ENCODE peak calls at places on chromosomes 2 and 18, in ten cellular contexts. One of them, this sample, is unnamed.

GRCh38 chr2:38216886-38217285 is 140.9 kb upstream of the CYP1B1 start:
- DNase-seq in Daoy: no peak
- DNase-seq in heart right ventricle: no peak
- DNase-seq in NCI-H1417: no peak
- DNase-seq in smooth muscle cell of the brain vasculature: no peak
- DNase-seq in stimulated activated CD8-positive, alpha-beta memory T cell treated with anti-CD3 and anti-CD28 coated beads, Interleukin-7, amount 100 ng/mL, for 24 hours: no peak
- DNase-seq in adrenal gland: no peak
- DNase-seq in left colon: no peak
- DNase-seq in anterior cingulate cortex: no peak
- DNase-seq in iris pigment epithelial cell: no peak
- DNase-seq in this sample: no peak

GRCh38 chr18:77857926-77858325 is 608.3 kb downstream of the GALR1 start:
- DNase-seq in Daoy: no peak
- DNase-seq in heart right ventricle: no peak
- DNase-seq in NCI-H1417: peak
- DNase-seq in smooth muscle cell of the brain vasculature: no peak
- DNase-seq in stimulated activated CD8-positive, alpha-beta memory T cell treated with anti-CD3 and anti-CD28 coated beads, Interleukin-7, amount 100 ng/mL, for 24 hours: no peak
- DNase-seq in adrenal gland: no peak
- DNase-seq in left colon: no peak
- DNase-seq in anterior cingulate cortex: no peak
- DNase-seq in iris pigment epithelial cell: no peak
- DNase-seq in this sample: no peak

GRCh38 chr2:100639588-100640195 is 76.9 kb downstream of the PDCL3 start:
- DNase-seq in Daoy: no peak
- DNase-seq in heart right ventricle: no peak
- DNase-seq in NCI-H1417: no peak
- DNase-seq in smooth muscle cell of the brain vasculature: no peak
- DNase-seq in stimulated activated CD8-positive, alpha-beta memory T cell treated with anti-CD3 and anti-CD28 coated beads, Interleukin-7, amount 100 ng/mL, for 24 hours: no peak
- DNase-seq in adrenal gland: no peak
- DNase-seq in left colon: no peak
- DNase-seq in anterior cingulate cortex: no peak
- DNase-seq in iris pigment epithelial cell: no peak
- DNase-seq in this sample: no peak

GRCh38 chr2:124316875-124317605 is 292.0 kb downstream of the CNTNAP5 start:
- DNase-seq in Daoy: no peak
- DNase-seq in heart right ventricle: no peak
- DNase-seq in NCI-H1417: no peak
- DNase-seq in smooth muscle cell of the brain vasculature: no peak
- DNase-seq in stimulated activated CD8-positive, alpha-beta memory T cell treated with anti-CD3 and anti-CD28 coated beads, Interleukin-7, amount 100 ng/mL, for 24 hours: no peak
- DNase-seq in adrenal gland: no peak
- DNase-seq in left colon: no peak
- DNase-seq in anterior cingulate cortex: no peak
- DNase-seq in iris pigment epithelial cell: no peak
- DNase-seq in this sample: no peak

GRCh38 chr18:13831864-13832508 is 8.0 kb downstream of the MC5R start:
- DNase-seq in Daoy: peak
- DNase-seq in heart right ventricle: no peak
- DNase-seq in NCI-H1417: peak
- DNase-seq in smooth muscle cell of the brain vasculature: no peak
- DNase-seq in stimulated activated CD8-positive, alpha-beta memory T cell treated with anti-CD3 and anti-CD28 coated beads, Interleukin-7, amount 100 ng/mL, for 24 hours: no peak
- DNase-seq in adrenal gland: no peak
- DNase-seq in left colon: no peak
- DNase-seq in anterior cingulate cortex: no peak
- DNase-seq in iris pigment epithelial cell: no peak
- DNase-seq in this sample: no peak

GRCh38 chr18:41389936-41390667 is 564.9 kb upstream of the PIK3C3 start:
- DNase-seq in Daoy: no peak
- DNase-seq in heart right ventricle: no peak
- DNase-seq in NCI-H1417: no peak
- DNase-seq in smooth muscle cell of the brain vasculature: no peak
- DNase-seq in stimulated activated CD8-positive, alpha-beta memory T cell treated with anti-CD3 and anti-CD28 coated beads, Interleukin-7, amount 100 ng/mL, for 24 hours: no peak
- DNase-seq in adrenal gland: no peak
- DNase-seq in left colon: no peak
- DNase-seq in anterior cingulate cortex: no peak
- DNase-seq in iris pigment epithelial cell: no peak
- DNase-seq in this sample: no peak

GRCh38 chr18:49725809-49726514 is 87.4 kb downstream of the ACAA2 start:
- DNase-seq in Daoy: peak
- DNase-seq in heart right ventricle: peak
- DNase-seq in NCI-H1417: no peak
- DNase-seq in smooth muscle cell of the brain vasculature: peak
- DNase-seq in stimulated activated CD8-positive, alpha-beta memory T cell treated with anti-CD3 and anti-CD28 coated beads, Interleukin-7, amount 100 ng/mL, for 24 hours: no peak
- DNase-seq in adrenal gland: peak
- DNase-seq in left colon: peak
- DNase-seq in anterior cingulate cortex: no peak
- DNase-seq in iris pigment epithelial cell: peak
- DNase-seq in this sample: no peak

GRCh38 chr18:36411745-36412168 is 114.2 kb downstream of the FHOD3 start:
- DNase-seq in Daoy: peak
- DNase-seq in heart right ventricle: no peak
- DNase-seq in NCI-H1417: peak
- DNase-seq in smooth muscle cell of the brain vasculature: no peak
- DNase-seq in stimulated activated CD8-positive, alpha-beta memory T cell treated with anti-CD3 and anti-CD28 coated beads, Interleukin-7, amount 100 ng/mL, for 24 hours: no peak
- DNase-seq in adrenal gland: no peak
- DNase-seq in left colon: no peak
- DNase-seq in anterior cingulate cortex: no peak
- DNase-seq in iris pigment epithelial cell: peak
- DNase-seq in this sample: no peak

GRCh38 chr2:17317439-17317976 is 200.7 kb downstream of the RAD51AP2 start:
- DNase-seq in Daoy: no peak
- DNase-seq in heart right ventricle: no peak
- DNase-seq in NCI-H1417: no peak
- DNase-seq in smooth muscle cell of the brain vasculature: no peak
- DNase-seq in stimulated activated CD8-positive, alpha-beta memory T cell treated with anti-CD3 and anti-CD28 coated beads, Interleukin-7, amount 100 ng/mL, for 24 hours: no peak
- DNase-seq in adrenal gland: no peak
- DNase-seq in left colon: no peak
- DNase-seq in anterior cingulate cortex: no peak
- DNase-seq in iris pigment epithelial cell: no peak
- DNase-seq in this sample: no peak

GRCh38 chr2:38932586-38932985 is 42.9 kb downstream of the ARHGEF33 start:
- DNase-seq in Daoy: no peak
- DNase-seq in heart right ventricle: no peak
- DNase-seq in NCI-H1417: no peak
- DNase-seq in smooth muscle cell of the brain vasculature: no peak
- DNase-seq in stimulated activated CD8-positive, alpha-beta memory T cell treated with anti-CD3 and anti-CD28 coated beads, Interleukin-7, amount 100 ng/mL, for 24 hours: no peak
- DNase-seq in adrenal gland: no peak
- DNase-seq in left colon: no peak
- DNase-seq in anterior cingulate cortex: no peak
- DNase-seq in iris pigment epithelial cell: no peak
- DNase-seq in this sample: no peak

GRCh38 chr18:7945882-7946281 is 378.8 kb downstream of the PTPRM start:
- DNase-seq in Daoy: peak
- DNase-seq in heart right ventricle: no peak
- DNase-seq in NCI-H1417: no peak
- DNase-seq in smooth muscle cell of the brain vasculature: peak
- DNase-seq in stimulated activated CD8-positive, alpha-beta memory T cell treated with anti-CD3 and anti-CD28 coated beads, Interleukin-7, amount 100 ng/mL, for 24 hours: no peak
- DNase-seq in adrenal gland: peak
- DNase-seq in left colon: no peak
- DNase-seq in anterior cingulate cortex: no peak
- DNase-seq in iris pigment epithelial cell: peak
- DNase-seq in this sample: no peak

GRCh38 chr18:11989174-11989573 is 7.9 kb downstream of the IMPA2 start:
- DNase-seq in Daoy: no peak
- DNase-seq in heart right ventricle: no peak
- DNase-seq in NCI-H1417: no peak
- DNase-seq in smooth muscle cell of the brain vasculature: no peak
- DNase-seq in stimulated activated CD8-positive, alpha-beta memory T cell treated with anti-CD3 and anti-CD28 coated beads, Interleukin-7, amount 100 ng/mL, for 24 hours: no peak
- DNase-seq in adrenal gland: no peak
- DNase-seq in left colon: peak
- DNase-seq in anterior cingulate cortex: no peak
- DNase-seq in iris pigment epithelial cell: no peak
- DNase-seq in this sample: no peak

GRCh38 chr2:211473116-211473515 is 916.7 kb downstream of the CPS1 start:
- DNase-seq in Daoy: no peak
- DNase-seq in heart right ventricle: no peak
- DNase-seq in NCI-H1417: no peak
- DNase-seq in smooth muscle cell of the brain vasculature: no peak
- DNase-seq in stimulated activated CD8-positive, alpha-beta memory T cell treated with anti-CD3 and anti-CD28 coated beads, Interleukin-7, amount 100 ng/mL, for 24 hours: no peak
- DNase-seq in adrenal gland: no peak
- DNase-seq in left colon: no peak
- DNase-seq in anterior cingulate cortex: no peak
- DNase-seq in iris pigment epithelial cell: no peak
- DNase-seq in this sample: no peak

GRCh38 chr18:26865557-26865956 is at the start of gene AQP4:
- DNase-seq in Daoy: peak
- DNase-seq in heart right ventricle: peak
- DNase-seq in NCI-H1417: peak
- DNase-seq in smooth muscle cell of the brain vasculature: no peak
- DNase-seq in stimulated activated CD8-positive, alpha-beta memory T cell treated with anti-CD3 and anti-CD28 coated beads, Interleukin-7, amount 100 ng/mL, for 24 hours: no peak
- DNase-seq in adrenal gland: no peak
- DNase-seq in left colon: no peak
- DNase-seq in anterior cingulate cortex: no peak
- DNase-seq in iris pigment epithelial cell: no peak
- DNase-seq in this sample: no peak

GRCh38 chr18:77133051-77133919 is 702 bp upstream of the MBP start:
- DNase-seq in Daoy: no peak
- DNase-seq in heart right ventricle: peak
- DNase-seq in NCI-H1417: no peak
- DNase-seq in smooth muscle cell of the brain vasculature: no peak
- DNase-seq in stimulated activated CD8-positive, alpha-beta memory T cell treated with anti-CD3 and anti-CD28 coated beads, Interleukin-7, amount 100 ng/mL, for 24 hours: no peak
- DNase-seq in adrenal gland: no peak
- DNase-seq in left colon: no peak
- DNase-seq in anterior cingulate cortex: no peak
- DNase-seq in iris pigment epithelial cell: no peak
- DNase-seq in this sample: peak

GRCh38 chr18:51506811-51507210 is 309.3 kb upstream of the MEX3C start:
- DNase-seq in Daoy: no peak
- DNase-seq in heart right ventricle: no peak
- DNase-seq in NCI-H1417: no peak
- DNase-seq in smooth muscle cell of the brain vasculature: no peak
- DNase-seq in stimulated activated CD8-positive, alpha-beta memory T cell treated with anti-CD3 and anti-CD28 coated beads, Interleukin-7, amount 100 ng/mL, for 24 hours: no peak
- DNase-seq in adrenal gland: no peak
- DNase-seq in left colon: no peak
- DNase-seq in anterior cingulate cortex: no peak
- DNase-seq in iris pigment epithelial cell: no peak
- DNase-seq in this sample: no peak

GRCh38 chr2:157257312-157258252 is at the start of gene GALNT5:
- DNase-seq in Daoy: peak
- DNase-seq in heart right ventricle: peak
- DNase-seq in NCI-H1417: peak
- DNase-seq in smooth muscle cell of the brain vasculature: peak
- DNase-seq in stimulated activated CD8-positive, alpha-beta memory T cell treated with anti-CD3 and anti-CD28 coated beads, Interleukin-7, amount 100 ng/mL, for 24 hours: no peak
- DNase-seq in adrenal gland: no peak
- DNase-seq in left colon: peak
- DNase-seq in anterior cingulate cortex: no peak
- DNase-seq in iris pigment epithelial cell: peak
- DNase-seq in this sample: no peak

GRCh38 chr18:43692291-43692690 is 415.0 kb upstream of the SYT4 start:
- DNase-seq in Daoy: no peak
- DNase-seq in heart right ventricle: no peak
- DNase-seq in NCI-H1417: no peak
- DNase-seq in smooth muscle cell of the brain vasculature: no peak
- DNase-seq in stimulated activated CD8-positive, alpha-beta memory T cell treated with anti-CD3 and anti-CD28 coated beads, Interleukin-7, amount 100 ng/mL, for 24 hours: no peak
- DNase-seq in adrenal gland: no peak
- DNase-seq in left colon: no peak
- DNase-seq in anterior cingulate cortex: no peak
- DNase-seq in iris pigment epithelial cell: peak
- DNase-seq in this sample: no peak

GRCh38 chr2:216716109-216716508 is 20.8 kb upstream of the IGFBP5 start:
- DNase-seq in Daoy: no peak
- DNase-seq in heart right ventricle: no peak
- DNase-seq in NCI-H1417: no peak
- DNase-seq in smooth muscle cell of the brain vasculature: no peak
- DNase-seq in stimulated activated CD8-positive, alpha-beta memory T cell treated with anti-CD3 and anti-CD28 coated beads, Interleukin-7, amount 100 ng/mL, for 24 hours: no peak
- DNase-seq in adrenal gland: no peak
- DNase-seq in left colon: no peak
- DNase-seq in anterior cingulate cortex: no peak
- DNase-seq in iris pigment epithelial cell: no peak
- DNase-seq in this sample: no peak

GRCh38 chr2:112181571-112182290 is 43.5 kb downstream of the FBLN7 start:
- DNase-seq in Daoy: no peak
- DNase-seq in heart right ventricle: no peak
- DNase-seq in NCI-H1417: peak
- DNase-seq in smooth muscle cell of the brain vasculature: no peak
- DNase-seq in stimulated activated CD8-positive, alpha-beta memory T cell treated with anti-CD3 and anti-CD28 coated beads, Interleukin-7, amount 100 ng/mL, for 24 hours: no peak
- DNase-seq in adrenal gland: no peak
- DNase-seq in left colon: no peak
- DNase-seq in anterior cingulate cortex: no peak
- DNase-seq in iris pigment epithelial cell: no peak
- DNase-seq in this sample: no peak

GRCh38 chr2:20576598-20577115 is 74.2 kb downstream of the HS1BP3 start:
- DNase-seq in Daoy: peak
- DNase-seq in heart right ventricle: no peak
- DNase-seq in NCI-H1417: no peak
- DNase-seq in smooth muscle cell of the brain vasculature: no peak
- DNase-seq in stimulated activated CD8-positive, alpha-beta memory T cell treated with anti-CD3 and anti-CD28 coated beads, Interleukin-7, amount 100 ng/mL, for 24 hours: no peak
- DNase-seq in adrenal gland: no peak
- DNase-seq in left colon: no peak
- DNase-seq in anterior cingulate cortex: no peak
- DNase-seq in iris pigment epithelial cell: no peak
- DNase-seq in this sample: no peak

GRCh38 chr2:37011126-37011525 is 44.8 kb upstream of the STRN start:
- DNase-seq in Daoy: no peak
- DNase-seq in heart right ventricle: no peak
- DNase-seq in NCI-H1417: no peak
- DNase-seq in smooth muscle cell of the brain vasculature: no peak
- DNase-seq in stimulated activated CD8-positive, alpha-beta memory T cell treated with anti-CD3 and anti-CD28 coated beads, Interleukin-7, amount 100 ng/mL, for 24 hours: no peak
- DNase-seq in adrenal gland: no peak
- DNase-seq in left colon: no peak
- DNase-seq in anterior cingulate cortex: no peak
- DNase-seq in iris pigment epithelial cell: no peak
- DNase-seq in this sample: no peak

GRCh38 chr2:88866756-88867155 is 175.3 kb downstream of the RPIA start:
- DNase-seq in Daoy: no peak
- DNase-seq in heart right ventricle: no peak
- DNase-seq in NCI-H1417: no peak
- DNase-seq in smooth muscle cell of the brain vasculature: no peak
- DNase-seq in stimulated activated CD8-positive, alpha-beta memory T cell treated with anti-CD3 and anti-CD28 coated beads, Interleukin-7, amount 100 ng/mL, for 24 hours: no peak
- DNase-seq in adrenal gland: no peak
- DNase-seq in left colon: no peak
- DNase-seq in anterior cingulate cortex: no peak
- DNase-seq in iris pigment epithelial cell: no peak
- DNase-seq in this sample: no peak

GRCh38 chr2:215653344-215654015 is 217.6 kb upstream of the FN1 start:
- DNase-seq in Daoy: no peak
- DNase-seq in heart right ventricle: no peak
- DNase-seq in NCI-H1417: no peak
- DNase-seq in smooth muscle cell of the brain vasculature: no peak
- DNase-seq in stimulated activated CD8-positive, alpha-beta memory T cell treated with anti-CD3 and anti-CD28 coated beads, Interleukin-7, amount 100 ng/mL, for 24 hours: no peak
- DNase-seq in adrenal gland: no peak
- DNase-seq in left colon: no peak
- DNase-seq in anterior cingulate cortex: no peak
- DNase-seq in iris pigment epithelial cell: peak
- DNase-seq in this sample: no peak

GRCh38 chr2:121565389-121566250 is 34.9 kb downstream of the RNU4ATAC start:
- DNase-seq in Daoy: no peak
- DNase-seq in heart right ventricle: peak
- DNase-seq in NCI-H1417: no peak
- DNase-seq in smooth muscle cell of the brain vasculature: no peak
- DNase-seq in stimulated activated CD8-positive, alpha-beta memory T cell treated with anti-CD3 and anti-CD28 coated beads, Interleukin-7, amount 100 ng/mL, for 24 hours: no peak
- DNase-seq in adrenal gland: peak
- DNase-seq in left colon: no peak
- DNase-seq in anterior cingulate cortex: no peak
- DNase-seq in iris pigment epithelial cell: peak
- DNase-seq in this sample: no peak

GRCh38 chr2:107811376-107811775 is 15.3 kb upstream of the RGPD4 start:
- DNase-seq in Daoy: no peak
- DNase-seq in heart right ventricle: no peak
- DNase-seq in NCI-H1417: no peak
- DNase-seq in smooth muscle cell of the brain vasculature: no peak
- DNase-seq in stimulated activated CD8-positive, alpha-beta memory T cell treated with anti-CD3 and anti-CD28 coated beads, Interleukin-7, amount 100 ng/mL, for 24 hours: no peak
- DNase-seq in adrenal gland: no peak
- DNase-seq in left colon: no peak
- DNase-seq in anterior cingulate cortex: no peak
- DNase-seq in iris pigment epithelial cell: no peak
- DNase-seq in this sample: no peak

GRCh38 chr2:239821694-239822075 is 203.5 kb downstream of the NDUFA10 start:
- DNase-seq in Daoy: no peak
- DNase-seq in heart right ventricle: no peak
- DNase-seq in NCI-H1417: no peak
- DNase-seq in smooth muscle cell of the brain vasculature: no peak
- DNase-seq in stimulated activated CD8-positive, alpha-beta memory T cell treated with anti-CD3 and anti-CD28 coated beads, Interleukin-7, amount 100 ng/mL, for 24 hours: no peak
- DNase-seq in adrenal gland: no peak
- DNase-seq in left colon: no peak
- DNase-seq in anterior cingulate cortex: no peak
- DNase-seq in iris pigment epithelial cell: no peak
- DNase-seq in this sample: no peak

GRCh38 chr18:36628435-36629094 is 200.2 kb downstream of the TPGS2 start:
- DNase-seq in Daoy: no peak
- DNase-seq in heart right ventricle: no peak
- DNase-seq in NCI-H1417: no peak
- DNase-seq in smooth muscle cell of the brain vasculature: no peak
- DNase-seq in stimulated activated CD8-positive, alpha-beta memory T cell treated with anti-CD3 and anti-CD28 coated beads, Interleukin-7, amount 100 ng/mL, for 24 hours: no peak
- DNase-seq in adrenal gland: no peak
- DNase-seq in left colon: no peak
- DNase-seq in anterior cingulate cortex: no peak
- DNase-seq in iris pigment epithelial cell: peak
- DNase-seq in this sample: no peak

This sample was measured in pancreas.